ENCODE peak calls at places on chromosomes 1 and 21, in ten cellular contexts. One of them, this sample, is unnamed.

GRCh38 chr1:22750671-22751016 is 40.0 kb downstream of the EPHB2 start:
- DNase-seq in RPMI8226: no peak
- DNase-seq in progenitor cell of endocrine pancreas: no peak
- DNase-seq in NCI-H2227 treated with DMSO at 0.1 percent for 48 hours: no peak
- DNase-seq in heart right ventricle: no peak
- DNase-seq in KG1: no peak
- DNase-seq in bronchial epithelial cell: peak; percentile 90
- DNase-seq in activated T-cell treated with anti-CD3 and anti-CD28 coated beads, Interleukin-2, amount 50 U/mL, for 72 hours: no peak
- DNase-seq in stromal cell of bone marrow: no peak
- DNase-seq in naive B cell: no peak
- DNase-seq in this sample: no peak

GRCh38 chr1:208174736-208175507 is 69.3 kb downstream of the PLXNA2 start:
- DNase-seq in RPMI8226: no peak
- DNase-seq in progenitor cell of endocrine pancreas: no peak
- DNase-seq in NCI-H2227 treated with DMSO at 0.1 percent for 48 hours: no peak
- DNase-seq in heart right ventricle: no peak
- DNase-seq in KG1: no peak
- DNase-seq in bronchial epithelial cell: no peak
- DNase-seq in activated T-cell treated with anti-CD3 and anti-CD28 coated beads, Interleukin-2, amount 50 U/mL, for 72 hours: no peak
- DNase-seq in stromal cell of bone marrow: no peak
- DNase-seq in naive B cell: no peak
- DNase-seq in this sample: no peak

GRCh38 chr1:84377480-84378095 is 20.7 kb upstream of the DNASE2B start:
- DNase-seq in RPMI8226: no peak
- DNase-seq in progenitor cell of endocrine pancreas: no peak
- DNase-seq in NCI-H2227 treated with DMSO at 0.1 percent for 48 hours: no peak
- DNase-seq in heart right ventricle: peak; percentile 32
- DNase-seq in KG1: no peak
- DNase-seq in bronchial epithelial cell: peak; percentile 62
- DNase-seq in activated T-cell treated with anti-CD3 and anti-CD28 coated beads, Interleukin-2, amount 50 U/mL, for 72 hours: no peak
- DNase-seq in stromal cell of bone marrow: peak; percentile 79
- DNase-seq in naive B cell: no peak
- DNase-seq in this sample: no peak

GRCh38 chr21:17435565-17436543 is 77.0 kb upstream of the CXADR start:
- DNase-seq in RPMI8226: no peak
- DNase-seq in progenitor cell of endocrine pancreas: no peak
- DNase-seq in NCI-H2227 treated with DMSO at 0.1 percent for 48 hours: no peak
- DNase-seq in heart right ventricle: no peak
- DNase-seq in KG1: no peak
- DNase-seq in bronchial epithelial cell: peak; percentile 46
- DNase-seq in activated T-cell treated with anti-CD3 and anti-CD28 coated beads, Interleukin-2, amount 50 U/mL, for 72 hours: no peak
- DNase-seq in stromal cell of bone marrow: no peak
- DNase-seq in naive B cell: no peak
- DNase-seq in this sample: no peak

GRCh38 chr1:116570358-116571214 is at the start of gene CD58:
- DNase-seq in RPMI8226: peak; percentile 84
- DNase-seq in progenitor cell of endocrine pancreas: peak; percentile 74
- DNase-seq in NCI-H2227 treated with DMSO at 0.1 percent for 48 hours: peak; percentile 88
- DNase-seq in heart right ventricle: peak; percentile 92
- DNase-seq in KG1: peak; percentile 73
- DNase-seq in bronchial epithelial cell: peak; percentile 68
- DNase-seq in activated T-cell treated with anti-CD3 and anti-CD28 coated beads, Interleukin-2, amount 50 U/mL, for 72 hours: peak; percentile 91
- DNase-seq in stromal cell of bone marrow: peak; percentile 68
- DNase-seq in naive B cell: peak; percentile 70
- DNase-seq in this sample: peak; percentile 82

GRCh38 chr1:117501275-117501674 is 104.6 kb upstream of the TENT5C start:
- DNase-seq in RPMI8226: no peak
- DNase-seq in progenitor cell of endocrine pancreas: no peak
- DNase-seq in NCI-H2227 treated with DMSO at 0.1 percent for 48 hours: no peak
- DNase-seq in heart right ventricle: no peak
- DNase-seq in KG1: no peak
- DNase-seq in bronchial epithelial cell: no peak
- DNase-seq in activated T-cell treated with anti-CD3 and anti-CD28 coated beads, Interleukin-2, amount 50 U/mL, for 72 hours: no peak
- DNase-seq in stromal cell of bone marrow: peak; percentile 4
- DNase-seq in naive B cell: no peak
- DNase-seq in this sample: no peak

GRCh38 chr1:208159542-208160258 is 84.5 kb downstream of the PLXNA2 start:
- DNase-seq in RPMI8226: peak; percentile 86
- DNase-seq in progenitor cell of endocrine pancreas: no peak
- DNase-seq in NCI-H2227 treated with DMSO at 0.1 percent for 48 hours: no peak
- DNase-seq in heart right ventricle: no peak
- DNase-seq in KG1: no peak
- DNase-seq in bronchial epithelial cell: no peak
- DNase-seq in activated T-cell treated with anti-CD3 and anti-CD28 coated beads, Interleukin-2, amount 50 U/mL, for 72 hours: no peak
- DNase-seq in stromal cell of bone marrow: peak; percentile 78
- DNase-seq in naive B cell: no peak
- DNase-seq in this sample: no peak

GRCh38 chr1:185735667-185736105 is 1.5 kb downstream of the HMCN1 start:
- DNase-seq in RPMI8226: no peak
- DNase-seq in progenitor cell of endocrine pancreas: no peak
- DNase-seq in NCI-H2227 treated with DMSO at 0.1 percent for 48 hours: no peak
- DNase-seq in heart right ventricle: no peak
- DNase-seq in KG1: no peak
- DNase-seq in bronchial epithelial cell: peak; percentile 14
- DNase-seq in activated T-cell treated with anti-CD3 and anti-CD28 coated beads, Interleukin-2, amount 50 U/mL, for 72 hours: no peak
- DNase-seq in stromal cell of bone marrow: no peak
- DNase-seq in naive B cell: no peak
- DNase-seq in this sample: no peak

GRCh38 chr1:159188375-159188788 is 16.3 kb upstream of the ACKR1 start:
- DNase-seq in RPMI8226: no peak
- DNase-seq in progenitor cell of endocrine pancreas: peak; percentile 68
- DNase-seq in NCI-H2227 treated with DMSO at 0.1 percent for 48 hours: peak; percentile 62
- DNase-seq in heart right ventricle: peak; percentile 55
- DNase-seq in KG1: no peak
- DNase-seq in bronchial epithelial cell: peak; percentile 47
- DNase-seq in activated T-cell treated with anti-CD3 and anti-CD28 coated beads, Interleukin-2, amount 50 U/mL, for 72 hours: peak; percentile 8
- DNase-seq in stromal cell of bone marrow: no peak
- DNase-seq in naive B cell: peak; percentile 60
- DNase-seq in this sample: no peak

GRCh38 chr1:210367561-210367960 is 38.9 kb downstream of the HHAT start:
- DNase-seq in RPMI8226: no peak
- DNase-seq in progenitor cell of endocrine pancreas: no peak
- DNase-seq in NCI-H2227 treated with DMSO at 0.1 percent for 48 hours: no peak
- DNase-seq in heart right ventricle: no peak
- DNase-seq in KG1: no peak
- DNase-seq in bronchial epithelial cell: no peak
- DNase-seq in activated T-cell treated with anti-CD3 and anti-CD28 coated beads, Interleukin-2, amount 50 U/mL, for 72 hours: no peak
- DNase-seq in stromal cell of bone marrow: no peak
- DNase-seq in naive B cell: no peak
- DNase-seq in this sample: no peak

GRCh38 chr1:86858524-86859261 is 55.2 kb downstream of the SELENOF start:
- DNase-seq in RPMI8226: no peak
- DNase-seq in progenitor cell of endocrine pancreas: no peak
- DNase-seq in NCI-H2227 treated with DMSO at 0.1 percent for 48 hours: no peak
- DNase-seq in heart right ventricle: no peak
- DNase-seq in KG1: no peak
- DNase-seq in bronchial epithelial cell: no peak
- DNase-seq in activated T-cell treated with anti-CD3 and anti-CD28 coated beads, Interleukin-2, amount 50 U/mL, for 72 hours: no peak
- DNase-seq in stromal cell of bone marrow: no peak
- DNase-seq in naive B cell: no peak
- DNase-seq in this sample: peak; percentile 11

GRCh38 chr1:9252999-9253398 is 18.4 kb downstream of the H6PD start:
- DNase-seq in RPMI8226: no peak
- DNase-seq in progenitor cell of endocrine pancreas: no peak
- DNase-seq in NCI-H2227 treated with DMSO at 0.1 percent for 48 hours: peak; percentile 95
- DNase-seq in heart right ventricle: no peak
- DNase-seq in KG1: no peak
- DNase-seq in bronchial epithelial cell: no peak
- DNase-seq in activated T-cell treated with anti-CD3 and anti-CD28 coated beads, Interleukin-2, amount 50 U/mL, for 72 hours: no peak
- DNase-seq in stromal cell of bone marrow: no peak
- DNase-seq in naive B cell: no peak
- DNase-seq in this sample: no peak

GRCh38 chr1:61496501-61496900 is 228.4 kb downstream of the TM2D1 start:
- DNase-seq in RPMI8226: no peak
- DNase-seq in progenitor cell of endocrine pancreas: no peak
- DNase-seq in NCI-H2227 treated with DMSO at 0.1 percent for 48 hours: no peak
- DNase-seq in heart right ventricle: no peak
- DNase-seq in KG1: no peak
- DNase-seq in bronchial epithelial cell: peak; percentile 89
- DNase-seq in activated T-cell treated with anti-CD3 and anti-CD28 coated beads, Interleukin-2, amount 50 U/mL, for 72 hours: no peak
- DNase-seq in stromal cell of bone marrow: no peak
- DNase-seq in naive B cell: no peak
- DNase-seq in this sample: no peak

GRCh38 chr21:46457801-46458314 is 833 bp upstream of the DIP2A start:
- DNase-seq in RPMI8226: peak; percentile 60
- DNase-seq in progenitor cell of endocrine pancreas: peak; percentile 19
- DNase-seq in NCI-H2227 treated with DMSO at 0.1 percent for 48 hours: no peak
- DNase-seq in heart right ventricle: peak; percentile 34
- DNase-seq in KG1: no peak
- DNase-seq in bronchial epithelial cell: peak; percentile 28
- DNase-seq in activated T-cell treated with anti-CD3 and anti-CD28 coated beads, Interleukin-2, amount 50 U/mL, for 72 hours: peak; percentile 61
- DNase-seq in stromal cell of bone marrow: no peak
- DNase-seq in naive B cell: peak; percentile 7
- DNase-seq in this sample: peak; percentile 57

GRCh38 chr1:244088161-244088560 is 37.1 kb downstream of the ZBTB18 start:
- DNase-seq in RPMI8226: no peak
- DNase-seq in progenitor cell of endocrine pancreas: no peak
- DNase-seq in NCI-H2227 treated with DMSO at 0.1 percent for 48 hours: no peak
- DNase-seq in heart right ventricle: no peak
- DNase-seq in KG1: no peak
- DNase-seq in bronchial epithelial cell: no peak
- DNase-seq in activated T-cell treated with anti-CD3 and anti-CD28 coated beads, Interleukin-2, amount 50 U/mL, for 72 hours: no peak
- DNase-seq in stromal cell of bone marrow: no peak
- DNase-seq in naive B cell: no peak
- DNase-seq in this sample: no peak

GRCh38 chr1:2429780-2430591 is 17.6 kb upstream of the PEX10 start:
- DNase-seq in RPMI8226: peak; percentile 47
- DNase-seq in progenitor cell of endocrine pancreas: no peak
- DNase-seq in NCI-H2227 treated with DMSO at 0.1 percent for 48 hours: no peak
- DNase-seq in heart right ventricle: no peak
- DNase-seq in KG1: no peak
- DNase-seq in bronchial epithelial cell: peak; percentile 48
- DNase-seq in activated T-cell treated with anti-CD3 and anti-CD28 coated beads, Interleukin-2, amount 50 U/mL, for 72 hours: no peak
- DNase-seq in stromal cell of bone marrow: no peak
- DNase-seq in naive B cell: no peak
- DNase-seq in this sample: no peak

GRCh38 chr1:199084293-199084692 is 445.5 kb downstream of the PTPRC start:
- DNase-seq in RPMI8226: no peak
- DNase-seq in progenitor cell of endocrine pancreas: no peak
- DNase-seq in NCI-H2227 treated with DMSO at 0.1 percent for 48 hours: no peak
- DNase-seq in heart right ventricle: no peak
- DNase-seq in KG1: no peak
- DNase-seq in bronchial epithelial cell: no peak
- DNase-seq in activated T-cell treated with anti-CD3 and anti-CD28 coated beads, Interleukin-2, amount 50 U/mL, for 72 hours: no peak
- DNase-seq in stromal cell of bone marrow: no peak
- DNase-seq in naive B cell: no peak
- DNase-seq in this sample: peak; percentile 6

GRCh38 chr1:54273092-54273836 is 73.3 kb downstream of the MRPL37 start:
- DNase-seq in RPMI8226: no peak
- DNase-seq in progenitor cell of endocrine pancreas: peak; percentile 42
- DNase-seq in NCI-H2227 treated with DMSO at 0.1 percent for 48 hours: peak; percentile 68
- DNase-seq in heart right ventricle: peak; percentile 43
- DNase-seq in KG1: no peak
- DNase-seq in bronchial epithelial cell: no peak
- DNase-seq in activated T-cell treated with anti-CD3 and anti-CD28 coated beads, Interleukin-2, amount 50 U/mL, for 72 hours: no peak
- DNase-seq in stromal cell of bone marrow: peak; percentile 68
- DNase-seq in naive B cell: no peak
- DNase-seq in this sample: no peak

GRCh38 chr1:102891868-102892625 is 216.3 kb downstream of the COL11A1 start:
- DNase-seq in RPMI8226: no peak
- DNase-seq in progenitor cell of endocrine pancreas: no peak
- DNase-seq in NCI-H2227 treated with DMSO at 0.1 percent for 48 hours: no peak
- DNase-seq in heart right ventricle: no peak
- DNase-seq in KG1: no peak
- DNase-seq in bronchial epithelial cell: peak; percentile 77
- DNase-seq in activated T-cell treated with anti-CD3 and anti-CD28 coated beads, Interleukin-2, amount 50 U/mL, for 72 hours: no peak
- DNase-seq in stromal cell of bone marrow: peak; percentile 62
- DNase-seq in naive B cell: no peak
- DNase-seq in this sample: no peak

GRCh38 chr1:230028602-230029223 is 38.3 kb upstream of the GALNT2 start:
- DNase-seq in RPMI8226: no peak
- DNase-seq in progenitor cell of endocrine pancreas: no peak
- DNase-seq in NCI-H2227 treated with DMSO at 0.1 percent for 48 hours: no peak
- DNase-seq in heart right ventricle: no peak
- DNase-seq in KG1: no peak
- DNase-seq in bronchial epithelial cell: no peak
- DNase-seq in activated T-cell treated with anti-CD3 and anti-CD28 coated beads, Interleukin-2, amount 50 U/mL, for 72 hours: no peak
- DNase-seq in stromal cell of bone marrow: no peak
- DNase-seq in naive B cell: no peak
- DNase-seq in this sample: no peak

GRCh38 chr1:78254517-78254916 is 208.8 kb downstream of the GIPC2 start:
- DNase-seq in RPMI8226: no peak
- DNase-seq in progenitor cell of endocrine pancreas: no peak
- DNase-seq in NCI-H2227 treated with DMSO at 0.1 percent for 48 hours: no peak
- DNase-seq in heart right ventricle: no peak
- DNase-seq in KG1: no peak
- DNase-seq in bronchial epithelial cell: peak; percentile 68
- DNase-seq in activated T-cell treated with anti-CD3 and anti-CD28 coated beads, Interleukin-2, amount 50 U/mL, for 72 hours: no peak
- DNase-seq in stromal cell of bone marrow: peak; percentile 86
- DNase-seq in naive B cell: no peak
- DNase-seq in this sample: no peak

GRCh38 chr21:36663033-36663855 is 35.7 kb upstream of the SIM2 start:
- DNase-seq in RPMI8226: no peak
- DNase-seq in progenitor cell of endocrine pancreas: no peak
- DNase-seq in NCI-H2227 treated with DMSO at 0.1 percent for 48 hours: no peak
- DNase-seq in heart right ventricle: no peak
- DNase-seq in KG1: no peak
- DNase-seq in bronchial epithelial cell: peak; percentile 57
- DNase-seq in activated T-cell treated with anti-CD3 and anti-CD28 coated beads, Interleukin-2, amount 50 U/mL, for 72 hours: no peak
- DNase-seq in stromal cell of bone marrow: no peak
- DNase-seq in naive B cell: no peak
- DNase-seq in this sample: no peak

GRCh38 chr1:84339503-84339902 is 38.0 kb downstream of the SAMD13 start:
- DNase-seq in RPMI8226: no peak
- DNase-seq in progenitor cell of endocrine pancreas: no peak
- DNase-seq in NCI-H2227 treated with DMSO at 0.1 percent for 48 hours: no peak
- DNase-seq in heart right ventricle: no peak
- DNase-seq in KG1: no peak
- DNase-seq in bronchial epithelial cell: peak; percentile 35
- DNase-seq in activated T-cell treated with anti-CD3 and anti-CD28 coated beads, Interleukin-2, amount 50 U/mL, for 72 hours: no peak
- DNase-seq in stromal cell of bone marrow: peak; percentile 24
- DNase-seq in naive B cell: no peak
- DNase-seq in this sample: no peak

GRCh38 chr1:53553734-53554509 is 94.7 kb downstream of the DMRTB1 start:
- DNase-seq in RPMI8226: no peak
- DNase-seq in progenitor cell of endocrine pancreas: no peak
- DNase-seq in NCI-H2227 treated with DMSO at 0.1 percent for 48 hours: no peak
- DNase-seq in heart right ventricle: no peak
- DNase-seq in KG1: no peak
- DNase-seq in bronchial epithelial cell: no peak
- DNase-seq in activated T-cell treated with anti-CD3 and anti-CD28 coated beads, Interleukin-2, amount 50 U/mL, for 72 hours: peak; percentile 20
- DNase-seq in stromal cell of bone marrow: no peak
- DNase-seq in naive B cell: no peak
- DNase-seq in this sample: no peak

GRCh38 chr1:220924331-220924730 is 45.1 kb downstream of the HLX start:
- DNase-seq in RPMI8226: no peak
- DNase-seq in progenitor cell of endocrine pancreas: no peak
- DNase-seq in NCI-H2227 treated with DMSO at 0.1 percent for 48 hours: no peak
- DNase-seq in heart right ventricle: no peak
- DNase-seq in KG1: no peak
- DNase-seq in bronchial epithelial cell: no peak
- DNase-seq in activated T-cell treated with anti-CD3 and anti-CD28 coated beads, Interleukin-2, amount 50 U/mL, for 72 hours: no peak
- DNase-seq in stromal cell of bone marrow: peak; percentile 9
- DNase-seq in naive B cell: no peak
- DNase-seq in this sample: no peak

GRCh38 chr21:33794586-33794985 is 121.0 kb downstream of the ATP5PO start:
- DNase-seq in RPMI8226: no peak
- DNase-seq in progenitor cell of endocrine pancreas: no peak
- DNase-seq in NCI-H2227 treated with DMSO at 0.1 percent for 48 hours: no peak
- DNase-seq in heart right ventricle: no peak
- DNase-seq in KG1: no peak
- DNase-seq in bronchial epithelial cell: no peak
- DNase-seq in activated T-cell treated with anti-CD3 and anti-CD28 coated beads, Interleukin-2, amount 50 U/mL, for 72 hours: no peak
- DNase-seq in stromal cell of bone marrow: no peak
- DNase-seq in naive B cell: no peak
- DNase-seq in this sample: no peak